ENCODE peak calls at places on chromosome 18, in seven cellular contexts. Q is adrenal gland, E is body of pancreas, F is bronchial epithelial cell, T is MM.1S, P is AG04450, J is cardiac fibroblast. U is an unnamed sample.

GRCh38 chr18:12121175-12122095 is 27.8 kb downstream of the ANKRD62 start:
- DNase-seq in Q (no peak), T (no peak), P (no peak), F (no peak), J (peak), E (peak), U (no peak)

GRCh38 chr18:9876867-9877654 is 8.7 kb upstream of the TXNDC2 start:
- DNase-seq in F (peak), T (peak), P (peak), J (peak), E (peak), Q (peak), U (peak)

GRCh38 chr18:77100751-77101355 is 31.7 kb downstream of the MBP start:
- DNase-seq in T (no peak), E (no peak), F (peak), Q (no peak), P (no peak), J (peak), U (peak)

GRCh38 chr18:9008709-9009635 is 93.5 kb upstream of the NDUFV2 start:
- DNase-seq in P (no peak), E (no peak), T (no peak), F (no peak), J (no peak), Q (no peak), U (no peak)

GRCh38 chr18:44123743-44124142 is 556.9 kb upstream of the SETBP1 start:
- DNase-seq in P (no peak), Q (no peak), T (no peak), E (no peak), J (no peak), F (peak), U (peak)

GRCh38 chr18:75248426-75249191 is 38.0 kb downstream of the TSHZ1 start:
- DNase-seq in T (no peak), Q (no peak), J (no peak), P (no peak), F (no peak), E (no peak), U (no peak)

GRCh38 chr18:8822643-8823042 is 117.3 kb downstream of the MTCL1 start:
- DNase-seq in T (no peak), Q (no peak), P (no peak), E (no peak), F (no peak), J (no peak), U (no peak)

GRCh38 chr18:52160652-52161051 is 179.3 kb upstream of the DCC start:
- DNase-seq in E (no peak), F (peak), T (no peak), P (no peak), Q (no peak), J (no peak), U (peak)

GRCh38 chr18:42275138-42275535 is 320.1 kb downstream of the PIK3C3 start:
- DNase-seq in T (no peak), J (no peak), F (no peak), E (no peak), Q (no peak), P (no peak), U (no peak)

GRCh38 chr18:69968073-69968472 is 20.4 kb upstream of the CD226 start:
- DNase-seq in F (no peak), E (no peak), T (no peak), Q (no peak), P (no peak), J (no peak), U (no peak)

GRCh38 chr18:46050268-46050667 is 21.8 kb downstream of the PSTPIP2 start:
- DNase-seq in Q (no peak), T (no peak), F (no peak), P (no peak), E (no peak), J (no peak), U (no peak)

GRCh38 chr18:45656194-45656593 is 40.9 kb downstream of the SLC14A2 start:
- DNase-seq in T (no peak), F (no peak), P (no peak), Q (no peak), E (no peak), J (no peak), U (no peak)

GRCh38 chr18:38033282-38033681 is 467.7 kb upstream of the CELF4 start:
- DNase-seq in J (no peak), P (no peak), F (peak), Q (no peak), T (no peak), E (no peak), U (peak)

GRCh38 chr18:44128365-44128764 is 552.3 kb upstream of the SETBP1 start:
- DNase-seq in Q (no peak), F (peak), E (no peak), T (no peak), P (no peak), J (peak), U (peak)

GRCh38 chr18:51425475-51425874 is 228.0 kb upstream of the MEX3C start:
- DNase-seq in E (no peak), P (no peak), T (no peak), J (no peak), F (peak), Q (no peak), U (peak)

GRCh38 chr18:38244360-38244940 is 678.9 kb upstream of the CELF4 start:
- DNase-seq in T (no peak), E (no peak), J (no peak), Q (no peak), F (no peak), P (no peak), U (no peak)

GRCh38 chr18:38751897-38752296 is 1186.3 kb upstream of the CELF4 start:
- DNase-seq in J (no peak), Q (no peak), F (peak), P (no peak), E (no peak), T (no peak), U (peak)

GRCh38 chr18:72830109-72830508 is 37.7 kb downstream of the NETO1 start:
- DNase-seq in E (no peak), F (no peak), J (peak), T (peak), Q (no peak), P (no peak), U (peak)

GRCh38 chr18:14978962-14979535 is 231.1 kb downstream of the ANKRD30B start:
- DNase-seq in P (no peak), J (no peak), Q (peak), E (no peak), T (no peak), F (no peak), U (no peak)

GRCh38 chr18:46071615-46071893 is 506 bp downstream of the PSTPIP2 start:
- DNase-seq in P (no peak), Q (no peak), T (no peak), E (no peak), F (no peak), J (no peak), U (no peak)

GRCh38 chr18:43322133-43322532 is 44.8 kb upstream of the SYT4 start:
- DNase-seq in T (no peak), P (no peak), E (no peak), J (no peak), Q (no peak), F (no peak), U (no peak)

GRCh38 chr18:70454705-70455322 is 166.0 kb downstream of the SOCS6 start:
- DNase-seq in F (peak), E (peak), Q (peak), J (peak), T (peak), P (peak), U (peak)

GRCh38 chr18:61851940-61852451 is 40.8 kb downstream of the RNF152 start:
- DNase-seq in E (no peak), T (no peak), Q (no peak), J (peak), P (no peak), F (no peak), U (no peak)

GRCh38 chr18:7735194-7735593 is 168.1 kb downstream of the PTPRM start:
- DNase-seq in Q (no peak), P (no peak), E (no peak), F (peak), T (no peak), J (no peak), U (peak)
- TF ChIP-seq CTCF in Q (no peak), P (no peak), E (peak), F (peak), T (peak), J (peak), U (peak)

DNA sequence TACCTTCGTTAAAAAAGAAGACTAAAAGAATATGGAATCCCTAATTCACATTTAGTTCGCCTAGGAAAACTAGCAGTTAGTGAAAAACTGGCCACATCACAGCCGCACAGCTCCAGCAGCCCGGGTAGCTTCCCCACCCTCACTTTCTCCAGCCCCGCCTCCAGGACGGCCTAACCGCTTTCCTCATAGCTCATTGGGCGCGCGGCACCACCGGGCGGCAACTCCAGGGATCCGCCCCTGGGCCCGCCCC is 193 bp upstream of the MIB1 start:
- DNase-seq in T (peak), P (no peak), J (peak), E (peak), F (peak), Q (peak), U (peak)
- H3K4me3 ChIP-seq in T (peak), P (peak), J (peak), E (no peak), F (peak), Q (peak), U (peak)

DNA sequence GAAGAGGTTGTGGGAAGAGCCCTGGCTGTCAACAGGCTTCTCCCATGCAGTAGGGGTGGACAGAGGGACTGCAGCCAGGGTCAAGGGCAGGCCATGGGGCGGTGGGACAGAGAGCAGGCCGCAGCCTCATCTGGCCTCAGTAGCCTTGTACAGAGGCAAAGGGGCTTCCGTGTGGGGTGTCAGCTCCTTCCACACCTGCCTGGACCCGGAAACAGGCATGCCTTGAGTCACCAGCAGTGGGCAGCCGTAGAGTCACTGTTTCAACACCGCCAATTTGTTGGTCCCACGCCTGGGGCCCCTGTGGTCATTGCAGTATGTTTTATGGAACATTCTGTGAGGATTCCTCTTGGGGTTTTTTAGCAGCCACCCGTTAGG is 173.0 kb downstream of the SMAD7 start:
- DNase-seq in T (no peak), J (peak), Q (no peak), P (no peak), F (peak), E (no peak), U (peak)
- TF ChIP-seq CTCF in T (no peak), J (peak), Q (peak), P (no peak), F (peak), E (no peak), U (peak)

GRCh38 chr18:79518683-79519128 is 123.0 kb downstream of the NFATC1 start:
- DNase-seq in Q (peak), J (no peak), T (no peak), E (peak), P (no peak), F (no peak), U (no peak)

GRCh38 chr18:79520473-79521390 is 125.0 kb downstream of the NFATC1 start:
- DNase-seq in P (no peak), J (no peak), T (no peak), Q (peak), E (peak), F (no peak), U (no peak)

GRCh38 chr18:79521806-79522205 is 126.1 kb downstream of the NFATC1 start:
- DNase-seq in E (no peak), J (no peak), T (no peak), F (no peak), Q (no peak), P (no peak), U (no peak)

GRCh38 chr18:79518028-79518682 is 122.4 kb downstream of the NFATC1 start:
- DNase-seq in F (no peak), T (no peak), J (no peak), E (no peak), P (no peak), Q (peak), U (no peak)

GRCh38 chr18:79519751-79520472 is 124.2 kb downstream of the NFATC1 start:
- DNase-seq in E (peak), P (no peak), Q (peak), T (no peak), J (peak), F (no peak), U (no peak)
- H3K4me3 ChIP-seq in E (no peak), P (peak), Q (no peak), T (no peak), J (no peak), F (no peak), U (no peak)

GRCh38 chr18:21196426-21196825 is 45.6 kb upstream of the GREB1L start:
- DNase-seq in T (no peak), F (no peak), J (no peak), Q (no peak), P (no peak), E (no peak), U (no peak)

GRCh38 chr18:21194871-21195771 is 46.9 kb upstream of the GREB1L start:
- DNase-seq in J (peak), Q (no peak), E (no peak), P (no peak), T (peak), F (peak), U (peak)

GRCh38 chr18:21192308-21192624 is 49.8 kb upstream of the GREB1L start:
- DNase-seq in P (no peak), T (no peak), Q (no peak), E (no peak), J (no peak), F (no peak), U (no peak)

GRCh38 chr18:21187886-21188285 is 54.1 kb upstream of the GREB1L start:
- DNase-seq in T (no peak), F (no peak), J (no peak), E (no peak), Q (no peak), P (no peak), U (no peak)

DNA sequence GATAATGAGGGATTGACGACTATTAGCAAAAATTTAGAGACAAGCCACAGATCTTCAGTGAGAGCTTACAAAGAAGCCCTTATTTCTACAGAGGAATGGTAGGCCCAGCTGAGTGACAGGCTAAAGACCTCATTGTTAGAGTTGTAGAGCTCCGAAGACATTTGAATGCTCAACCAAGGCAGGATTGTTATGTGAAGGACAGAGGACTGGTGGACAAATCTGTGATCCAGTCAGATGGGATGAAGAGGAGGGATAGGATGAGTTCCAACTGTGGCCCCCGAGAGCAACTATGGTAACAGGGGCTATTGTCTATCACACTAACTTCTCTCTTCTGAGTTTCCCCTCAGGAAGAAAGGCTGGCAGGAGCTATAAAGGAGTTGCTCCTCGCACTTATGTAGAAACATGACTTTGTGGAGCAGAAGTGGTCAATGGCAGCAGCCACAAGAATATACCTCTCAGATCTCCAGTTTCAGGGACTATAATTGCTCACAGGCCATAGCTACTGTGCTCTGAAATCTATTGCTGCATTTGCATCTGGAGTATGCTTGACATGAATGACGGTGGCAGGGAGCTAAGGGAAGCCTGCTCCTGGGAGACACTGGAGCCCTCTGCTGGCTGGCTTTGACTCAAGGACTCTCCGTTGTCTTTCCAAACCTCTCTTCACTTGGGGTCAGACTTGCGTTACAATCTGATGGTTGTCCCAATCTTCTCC is 50.3 kb upstream of the GREB1L start:
- DNase-seq in E (no peak), P (peak), J (peak), T (no peak), F (peak), Q (peak), U (peak)
- TF ChIP-seq CTCF in E (peak), P (peak), J (peak), T (peak), F (peak), Q (peak), U (peak)

DNA sequence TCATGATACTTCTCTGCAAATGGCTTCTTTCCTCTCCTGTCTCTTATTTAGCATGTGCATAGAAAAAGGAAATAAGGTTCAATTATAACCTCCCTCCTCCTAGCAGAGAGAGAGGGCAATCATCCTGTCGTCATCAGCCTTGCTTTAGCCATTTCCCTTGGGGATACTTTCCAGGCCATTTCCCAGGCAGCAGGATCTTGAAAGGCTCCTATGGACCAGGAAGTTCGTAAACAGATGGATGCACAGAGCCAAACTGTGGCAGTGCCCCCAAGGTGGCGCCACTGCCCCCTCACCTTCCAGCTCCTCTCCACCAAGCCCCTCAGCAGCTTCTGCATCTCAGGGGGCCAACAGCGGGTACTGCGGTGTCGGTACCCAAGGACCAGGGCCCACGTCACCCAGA is 157.4 kb downstream of the DTNA start:
- DNase-seq in Q (no peak), F (no peak), P (no peak), T (no peak), J (peak), E (no peak), U (no peak)
- H3K4me3 ChIP-seq in Q (no peak), F (no peak), P (no peak), T (no peak), J (no peak), E (no peak), U (no peak)

DNA sequence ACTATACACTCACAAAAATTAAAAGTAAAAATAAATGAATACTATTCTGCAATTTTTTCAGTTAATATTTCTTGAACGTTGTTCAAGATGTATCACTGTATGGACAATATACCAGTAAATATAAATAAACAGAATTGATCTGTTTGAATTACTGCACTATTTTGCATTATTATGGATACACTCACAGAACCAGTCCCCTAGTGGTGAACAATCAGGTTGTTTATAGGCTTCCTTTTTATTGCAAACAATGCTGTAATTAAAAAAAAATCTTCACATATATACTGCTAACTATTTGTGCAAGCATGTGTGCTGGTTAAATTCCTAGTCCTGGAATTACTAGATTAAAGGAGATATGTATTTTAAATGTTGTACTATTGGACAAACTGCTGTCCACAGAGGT is 306.0 kb downstream of the FBXO15 start:
- DNase-seq in F (no peak), Q (no peak), J (no peak), P (no peak), T (no peak), E (no peak), U (peak)
- TF ChIP-seq CTCF in F (peak), Q (no peak), J (peak), P (peak), T (no peak), E (no peak), U (peak)

GRCh38 chr18:30987479-30988241 is 54.9 kb downstream of the DSC3 start:
- DNase-seq in Q (no peak), P (no peak), F (peak), T (peak), J (peak), E (no peak), U (peak)
- H3K4me3 ChIP-seq in Q (no peak), P (no peak), F (no peak), T (no peak), J (no peak), E (no peak), U (no peak)

DNA sequence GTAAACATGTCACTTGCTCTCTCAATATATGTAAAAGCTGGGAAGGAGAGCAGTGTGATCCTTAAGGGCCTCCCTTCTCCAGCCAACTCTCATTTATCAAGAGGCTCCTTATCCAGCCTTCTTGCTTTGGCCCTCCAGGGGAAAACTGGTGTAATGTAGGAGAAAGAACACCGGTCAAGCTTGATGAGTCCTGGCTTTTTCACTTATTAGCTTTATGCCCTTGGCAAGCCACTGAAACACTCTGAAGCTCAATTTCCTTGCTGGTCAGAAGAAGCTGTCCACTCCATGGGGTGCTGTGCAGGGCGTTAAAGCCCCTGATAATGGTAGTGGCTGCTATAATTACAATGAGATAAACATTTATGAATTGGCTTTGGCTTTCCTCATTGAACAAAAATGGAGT is 251.2 kb upstream of the RBBP8 start:
- DNase-seq in T (no peak), E (no peak), P (no peak), J (no peak), F (no peak), Q (no peak), U (no peak)
- TF ChIP-seq CTCF in T (no peak), E (no peak), P (no peak), J (no peak), F (no peak), Q (no peak), U (no peak)